ENCODE peak calls at places on chromosome 12, in ten cellular contexts. M, O, W, R, A, P, H, Z, T and V are unnamed samples. For H3K4me1, the result is how much of the 10 kb centered on the place peaks cover.

GRCh38 chr12:12913626-12914388 is 22.4 kb downstream of the GPRC5A start:
- DNase-seq in O (no peak), M (no peak), A (no peak), Z (no peak), W (peak), R (no peak), P (no peak), T (no peak), H (no peak), V (no peak)

GRCh38 chr12:28390716-28391452 is 200.6 kb downstream of the CCDC91 start:
- DNase-seq in P (no peak), M (no peak), Z (no peak), O (no peak), H (no peak), W (no peak), R (no peak), A (no peak), T (no peak), V (no peak)

GRCh38 chr12:15701212-15701611 is 88.0 kb downstream of the EPS8 start:
- DNase-seq in M (no peak), T (no peak), O (no peak), P (no peak), W (no peak), A (no peak), R (no peak), H (no peak), Z (no peak), V (no peak)

GRCh38 chr12:31204995-31205582 is 120.9 kb downstream of the SINHCAF start:
- DNase-seq in W (no peak), O (no peak), P (peak), H (no peak), A (no peak), R (no peak), M (no peak), T (no peak), Z (no peak), V (no peak)

GRCh38 chr12:1435456-1435855 is 158.9 kb downstream of the FBXL14 start:
- DNase-seq in M (no peak), P (no peak), T (no peak), H (no peak), O (no peak), Z (no peak), A (no peak), W (no peak), R (no peak), V (no peak)

GRCh38 chr12:54444202-54444601 is 25.1 kb upstream of the ITGA5 start:
- DNase-seq in T (no peak), M (no peak), A (no peak), H (no peak), Z (no peak), R (no peak), O (no peak), P (no peak), W (no peak), V (no peak)

GRCh38 chr12:110269622-110270124 is 11.4 kb upstream of the ATP2A2 start:
- DNase-seq in W (no peak), H (no peak), R (no peak), P (no peak), T (no peak), M (no peak), Z (peak), A (peak), O (peak), V (no peak)

GRCh38 chr12:90065301-90065801 is 356.7 kb upstream of the ATP2B1 start:
- DNase-seq in O (no peak), A (no peak), W (no peak), H (no peak), T (no peak), Z (no peak), R (no peak), M (no peak), P (no peak), V (no peak)

GRCh38 chr12:39235990-39236767 is 206.7 kb downstream of the KIF21A start:
- DNase-seq in P (no peak), O (no peak), T (no peak), Z (no peak), R (no peak), M (no peak), W (no peak), H (no peak), A (no peak), V (no peak)

GRCh38 chr12:84305144-84305543 is 607.5 kb downstream of the SLC6A15 start:
- DNase-seq in P (no peak), R (no peak), H (no peak), M (no peak), W (no peak), Z (no peak), T (no peak), O (no peak), A (no peak), V (no peak)

GRCh38 chr12:64157110-64157509 is 65.0 kb downstream of the KICS2 start:
- DNase-seq in W (no peak), R (no peak), O (no peak), T (no peak), Z (no peak), M (no peak), A (no peak), H (no peak), P (no peak), V (no peak)

GRCh38 chr12:46494424-46494823 is 121.9 kb upstream of the SLC38A2 start:
- DNase-seq in R (no peak), M (no peak), T (no peak), W (no peak), P (no peak), O (peak), H (no peak), A (no peak), Z (no peak), V (no peak)

DNA sequence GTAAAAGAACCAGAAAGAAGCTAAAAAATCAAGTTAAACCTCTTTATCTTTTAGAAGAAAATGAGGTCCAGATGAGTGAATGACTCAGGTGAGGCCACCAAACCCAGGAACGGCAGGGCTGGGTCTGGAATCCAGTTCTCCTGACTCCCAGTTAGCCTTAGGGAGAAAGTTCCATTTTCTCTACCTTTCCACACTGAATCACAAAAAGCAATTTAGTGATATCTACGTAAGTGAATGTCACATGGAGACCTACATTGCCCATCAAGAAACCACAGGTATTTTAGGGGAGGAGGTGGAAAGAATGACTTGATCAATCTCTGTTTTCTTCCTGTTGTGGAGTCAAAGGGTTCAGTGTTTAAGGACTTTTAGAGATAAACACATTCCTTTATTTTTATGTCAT is 106.9 kb upstream of the PTPRB start:
- DNase-seq in M (no peak), Z (no peak), P (no peak), W (no peak), T (no peak), H (no peak), A (no peak), R (no peak), O (no peak), V (no peak)
- H3K4me1 ChIP-seq in M (under half), Z (under half), P (under half), W (under half), T (under half), H (under half), A (under half), R (under half), O (under half), V (under half)

GRCh38 chr12:6218526-6218925 is 18.3 kb downstream of the CD9 start:
- DNase-seq in P (no peak), W (no peak), Z (no peak), A (no peak), H (no peak), M (no peak), O (no peak), T (no peak), R (no peak), V (no peak)
- H3K4me1 ChIP-seq in P (under half), W (under half), Z (under half), A (under half), H (under half), M (under half), O (under half), T (under half), R (half or more), V (half or more)

GRCh38 chr12:6542209-6543009 is 8.1 kb downstream of the GAPDH start:
- DNase-seq in P (peak), M (no peak), R (no peak), A (no peak), Z (peak), T (no peak), W (no peak), O (no peak), H (no peak), V (no peak)

GRCh38 chr12:6539276-6540134 is 5.2 kb downstream of the GAPDH start:
- DNase-seq in M (no peak), O (no peak), W (no peak), Z (peak), T (no peak), R (no peak), A (peak), H (no peak), P (no peak), V (peak)

GRCh38 chr12:6538420-6539275 is 4.3 kb downstream of the GAPDH start:
- DNase-seq in A (peak), W (no peak), Z (peak), R (no peak), H (no peak), T (peak), M (no peak), P (no peak), O (no peak), V (no peak)

GRCh38 chr12:6541371-6542165 is 7.3 kb downstream of the GAPDH start:
- DNase-seq in O (no peak), Z (peak), R (no peak), A (peak), P (no peak), W (no peak), T (peak), M (no peak), H (no peak), V (no peak)

DNA sequence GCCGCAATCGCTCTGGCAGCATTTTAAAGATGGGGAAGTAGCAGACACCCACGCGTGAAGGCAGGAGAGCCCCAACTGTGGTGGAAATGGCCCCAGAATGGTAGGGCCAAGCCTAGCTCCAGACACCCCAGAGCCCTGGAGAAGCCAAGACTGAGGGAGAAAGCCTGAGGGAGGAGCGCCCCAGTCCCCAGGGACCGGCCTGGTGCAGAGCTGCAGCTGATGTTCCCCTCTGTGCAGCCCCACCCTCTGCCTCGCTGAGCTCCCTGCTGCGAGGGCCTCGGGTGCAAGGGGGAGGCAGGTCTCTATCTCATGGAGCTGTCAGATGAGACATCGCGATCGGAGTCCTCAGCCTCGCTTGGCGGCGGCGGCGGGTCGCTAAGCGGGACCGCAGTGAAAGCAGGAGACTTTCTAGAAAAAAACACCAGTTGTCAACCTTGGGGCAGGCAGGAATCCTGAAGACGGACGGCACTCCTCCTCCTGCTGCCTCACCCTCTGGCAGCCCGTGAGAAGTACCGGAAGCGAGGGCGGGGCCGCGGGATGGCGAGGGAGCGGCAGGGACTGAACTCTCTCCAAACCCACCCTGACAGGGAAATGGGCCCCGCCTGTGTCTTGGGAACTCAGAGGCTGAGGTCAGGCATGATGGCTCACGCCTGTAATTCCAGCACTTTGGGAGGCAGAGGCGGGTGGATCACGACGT is 6.0 kb downstream of the GAPDH start:
- DNase-seq in A (peak), Z (peak), T (peak), R (peak), O (peak), M (peak), P (peak), H (peak), W (peak), V (peak)
- H3K4me1 ChIP-seq in A (half or more), Z (under half), T (half or more), R (half or more), O (under half), M (under half), P (under half), H (half or more), W (under half), V (half or more)

DNA sequence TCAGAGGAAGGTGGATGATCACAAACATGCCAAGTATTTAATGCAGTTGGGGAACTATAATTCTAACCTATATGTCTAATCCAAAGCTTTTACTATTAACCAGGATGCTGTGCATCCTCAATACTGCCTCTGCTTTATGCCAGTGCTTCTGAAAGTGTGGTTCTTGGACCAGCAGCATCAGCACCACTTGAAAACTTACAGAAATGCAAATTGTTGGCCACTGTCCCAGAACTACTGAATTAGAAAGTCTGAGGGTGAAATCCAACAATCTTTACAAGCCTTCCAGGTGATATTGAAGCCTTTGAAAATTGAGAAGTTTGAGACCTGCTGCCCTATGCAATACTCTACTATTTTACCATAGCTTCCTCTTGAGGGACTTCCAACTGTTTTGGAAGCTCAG is 336.9 kb upstream of the NAV3 start:
- DNase-seq in T (no peak), W (no peak), R (no peak), H (no peak), O (no peak), Z (no peak), M (no peak), P (no peak), A (no peak), V (no peak)
- H3K4me1 ChIP-seq in T (under half), W (under half), R (under half), H (under half), O (under half), Z (under half), M (under half), P (under half), A (under half), V (under half)

GRCh38 chr12:124499873-124500231 is 67.6 kb downstream of the NCOR2 start:
- DNase-seq in R (no peak), Z (no peak), A (no peak), H (no peak), P (no peak), W (no peak), M (no peak), T (no peak), O (no peak), V (no peak)

GRCh38 chr12:124498870-124499753 is 68.3 kb downstream of the NCOR2 start:
- DNase-seq in Z (no peak), W (no peak), H (no peak), T (no peak), O (no peak), R (no peak), P (no peak), M (no peak), A (no peak), V (no peak)

GRCh38 chr12:124501827-124502226 is 65.6 kb downstream of the NCOR2 start:
- DNase-seq in T (no peak), P (no peak), Z (no peak), O (no peak), H (no peak), R (no peak), W (no peak), M (no peak), A (no peak), V (no peak)

GRCh38 chr12:124501080-124501642 is 66.3 kb downstream of the NCOR2 start:
- DNase-seq in T (no peak), P (no peak), O (no peak), R (no peak), A (no peak), W (no peak), Z (no peak), H (no peak), M (no peak), V (no peak)

DNA sequence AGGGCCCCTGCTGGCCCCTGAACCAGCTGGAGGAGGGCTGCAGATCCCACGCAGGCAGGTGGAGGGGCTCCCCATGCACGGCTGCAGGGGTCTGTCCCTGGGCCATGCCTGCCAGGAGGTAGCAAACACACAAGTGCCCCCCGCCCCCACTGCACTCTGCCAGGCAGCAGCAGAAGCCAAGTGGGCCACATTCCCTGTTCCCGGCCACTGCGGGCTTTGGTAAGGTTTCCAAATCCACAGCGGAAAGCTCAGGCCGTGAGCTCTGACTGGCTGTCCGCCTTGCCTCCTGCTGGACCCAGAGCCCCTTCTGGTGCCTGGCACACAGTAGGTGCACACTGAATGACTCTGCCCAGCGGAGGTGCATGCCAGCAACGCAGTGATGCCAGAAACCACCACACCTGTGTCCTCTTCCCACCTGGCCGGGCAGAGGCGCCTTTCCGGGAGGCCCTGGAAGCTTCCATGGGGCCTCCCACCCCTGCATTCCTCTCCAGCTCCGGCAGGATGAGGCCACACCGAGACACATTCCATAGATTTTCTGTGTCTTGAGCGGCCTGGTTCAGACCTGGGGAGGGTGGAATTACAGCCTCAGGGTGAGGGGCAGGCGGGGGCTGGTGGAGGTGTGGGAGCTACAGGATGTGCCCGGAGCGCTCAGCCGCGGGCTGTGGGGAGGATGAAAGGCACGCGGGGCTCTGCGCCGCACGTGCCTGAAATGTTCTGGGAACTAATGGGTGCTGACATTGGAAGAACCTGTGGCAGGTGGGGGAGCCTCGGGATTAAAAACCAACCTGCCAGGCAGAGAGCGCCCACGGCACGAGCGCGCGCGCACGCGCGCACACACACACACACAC is 67.0 kb downstream of the NCOR2 start:
- DNase-seq in P (no peak), O (peak), T (no peak), R (no peak), A (no peak), H (no peak), Z (peak), M (no peak), W (no peak), V (no peak)
- H3K4me1 ChIP-seq in P (under half), O (under half), T (half or more), R (half or more), A (half or more), H (under half), Z (under half), M (under half), W (under half), V (half or more)

DNA sequence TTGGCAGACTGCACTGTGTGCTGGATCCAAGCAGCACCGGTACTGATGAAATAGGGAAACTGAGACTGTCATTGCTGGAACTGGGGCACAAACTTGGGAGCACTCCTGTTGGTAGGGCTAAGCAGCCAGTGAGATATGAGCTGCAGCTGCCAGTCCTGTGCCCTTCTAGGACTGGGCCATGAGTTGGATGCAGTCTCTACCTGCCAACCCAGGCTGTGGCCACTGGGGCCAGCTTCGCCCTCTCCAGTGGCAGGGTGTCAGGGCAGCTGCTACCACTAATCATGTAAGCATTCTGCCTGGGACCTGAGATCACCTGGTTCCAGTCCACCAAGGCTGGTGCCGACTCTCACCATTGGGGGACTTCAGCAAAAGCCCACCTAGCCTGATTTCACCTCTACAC is 121.1 kb downstream of the PAWR start:
- DNase-seq in H (no peak), T (no peak), R (no peak), Z (no peak), A (no peak), M (no peak), W (no peak), P (no peak), O (no peak), V (no peak)
- H3K4me1 ChIP-seq in H (under half), T (under half), R (under half), Z (under half), A (under half), M (under half), W (under half), P (under half), O (under half), V (under half)

GRCh38 chr12:52926596-52927241 is 21.8 kb upstream of the KRT8 start:
- DNase-seq in M (no peak), H (no peak), W (no peak), A (no peak), P (no peak), T (no peak), O (no peak), Z (no peak), R (no peak), V (no peak)

GRCh38 chr12:52927964-52928363 is 21.0 kb upstream of the KRT18 start:
- DNase-seq in M (no peak), R (no peak), A (no peak), O (no peak), P (no peak), W (no peak), H (no peak), Z (no peak), T (no peak), V (no peak)

GRCh38 chr12:52924764-52925716 is 20.2 kb upstream of the KRT8 start:
- DNase-seq in A (peak), Z (peak), M (no peak), O (no peak), W (no peak), H (no peak), R (no peak), T (no peak), P (no peak), V (no peak)

GRCh38 chr12:52929538-52929937 is 19.4 kb upstream of the KRT18 start:
- DNase-seq in R (no peak), Z (no peak), W (no peak), A (no peak), M (no peak), T (no peak), H (no peak), O (no peak), P (no peak), V (no peak)

DNA sequence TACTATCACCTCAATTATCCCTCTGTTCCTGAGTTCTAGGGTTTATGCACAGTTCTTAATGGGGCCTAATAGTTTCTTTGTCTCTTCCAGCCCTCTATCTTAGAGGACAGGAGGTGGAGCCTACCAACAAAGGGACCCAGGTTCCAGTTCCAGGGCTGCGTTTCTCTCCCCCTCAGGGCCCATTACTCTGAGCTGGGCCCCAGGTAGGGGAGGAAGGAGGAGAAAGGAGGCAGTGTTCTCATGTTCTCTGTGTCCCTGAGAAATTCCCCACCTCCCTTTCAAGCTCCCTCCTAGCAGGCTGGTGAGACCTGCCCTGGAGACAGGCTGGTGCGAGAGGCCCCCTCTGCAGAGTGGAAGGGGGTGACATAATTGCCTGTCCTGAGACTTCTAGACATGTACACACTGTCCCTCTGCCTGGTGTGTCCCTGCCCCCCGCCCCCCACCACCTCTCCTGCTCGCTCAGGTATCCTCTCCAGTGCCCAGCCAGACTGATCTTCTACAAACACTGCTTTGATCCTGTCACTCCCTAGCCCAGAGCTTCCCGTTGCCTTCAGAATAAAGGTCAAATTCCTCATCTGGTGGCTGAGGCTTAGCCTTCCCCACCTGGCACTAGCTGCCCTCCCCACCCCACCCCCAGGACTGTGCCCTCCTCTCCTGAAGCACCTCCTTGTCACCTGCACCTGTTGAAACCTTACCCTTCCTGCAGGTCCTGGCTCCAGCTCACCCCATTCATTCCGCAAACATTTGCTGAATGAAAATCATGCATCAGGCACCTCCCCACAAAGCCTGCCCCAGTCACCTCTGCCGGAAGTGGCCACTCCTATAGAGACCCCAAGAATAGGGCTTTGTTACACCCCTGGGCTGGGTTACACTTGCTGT is 21.1 kb upstream of the KRT8 start:
- DNase-seq in T (no peak), H (no peak), R (peak), W (no peak), A (no peak), P (no peak), O (no peak), Z (peak), M (no peak), V (no peak)
- H3K4me1 ChIP-seq in T (under half), H (under half), R (under half), W (under half), A (under half), P (under half), O (under half), Z (under half), M (under half), V (under half)